ENCODE peak calls at places on chromosomes 16 and 17, in ten cellular contexts. R is fibroblast of lung, H is astrocyte of the spinal cord, F is BJ, I is cardiac muscle cell, M is testis, Y is IMR-90, P is cardiac fibroblast, S is bronchial epithelial cell, O is adrenal gland. W is an unnamed sample.

GRCh38 chr16:49638696-49639629 is 216.9 kb downstream of the ZNF423 start:
- DNase-seq in H (no peak), Y (peak; percentile 12), I (peak; percentile 26), O (peak; percentile 36), M (no peak), F (no peak), S (no peak), P (peak; percentile 34), R (peak; percentile 68), W (peak; percentile 20)

GRCh38 chr16:89294486-89294885 is 77.0 kb downstream of the ZNF778 start:
- DNase-seq in R (no peak), S (no peak), F (no peak), M (no peak), I (no peak), O (no peak), P (no peak), Y (no peak), H (no peak), W (no peak)

GRCh38 chr17:4789701-4789950 is 862 bp downstream of the GLTPD2 start:
- DNase-seq in R (no peak), P (no peak), F (no peak), O (no peak), S (no peak), I (no peak), H (no peak), Y (no peak), M (no peak), W (no peak)

GRCh38 chr16:88662222-88662842 is 559 bp downstream of the MVD start:
- DNase-seq in F (no peak), P (no peak), M (no peak), S (no peak), O (no peak), Y (no peak), I (no peak), H (no peak), R (no peak), W (no peak)

GRCh38 chr17:38728290-38728831 is 1.8 kb upstream of the CISD3 start:
- DNase-seq in P (no peak), M (no peak), Y (no peak), S (no peak), F (no peak), O (no peak), H (no peak), R (no peak), I (no peak), W (no peak)

GRCh38 chr16:30335598-30336474 is 19.3 kb downstream of the CD2BP2 start:
- DNase-seq in P (peak; percentile 37), S (peak; percentile 37), Y (no peak), R (peak; percentile 34), H (no peak), M (peak; percentile 67), O (no peak), I (no peak), F (no peak), W (no peak)

GRCh38 chr17:73719588-73720071 is 75.4 kb upstream of the SDK2 start:
- DNase-seq in I (peak; percentile 79), S (no peak), F (no peak), R (peak; percentile 16), P (no peak), Y (no peak), O (peak; percentile 26), H (no peak), M (peak; percentile 70), W (no peak)

GRCh38 chr17:66250686-66251085 is 21.5 kb upstream of the APOH start:
- DNase-seq in F (no peak), H (no peak), P (no peak), M (no peak), I (no peak), R (no peak), O (no peak), S (no peak), Y (no peak), W (no peak)

GRCh38 chr17:14143678-14144077 is 74.4 kb downstream of the COX10 start:
- DNase-seq in F (no peak), Y (peak; percentile 15), O (no peak), I (peak; percentile 20), M (no peak), S (peak; percentile 37), H (no peak), R (no peak), P (peak; percentile 15), W (peak; percentile 14)

GRCh38 chr17:28950017-28950751 is 1.1 kb downstream of the PHF12 start:
- DNase-seq in H (peak; percentile 62), O (peak; percentile 70), Y (peak; percentile 39), F (no peak), R (peak; percentile 58), I (peak; percentile 70), P (peak; percentile 47), M (peak; percentile 63), S (no peak), W (no peak)

GRCh38 chr17:46984341-46984740 is 5.3 kb upstream of the RPRML start:
- DNase-seq in P (no peak), O (no peak), H (no peak), Y (no peak), M (no peak), S (no peak), F (no peak), I (no peak), R (no peak), W (no peak)

GRCh38 chr16:28090646-28091377 is 27.3 kb upstream of the GSG1L start:
- DNase-seq in I (no peak), F (no peak), P (peak; percentile 64), Y (peak; percentile 72), S (peak; percentile 25), M (peak; percentile 21), O (no peak), R (peak; percentile 9), H (peak; percentile 43), W (peak; percentile 58)

GRCh38 chr17:74442670-74443515 is 11.0 kb downstream of the GPRC5C start:
- DNase-seq in S (peak; percentile 78), M (peak; percentile 91), Y (no peak), F (no peak), O (peak; percentile 96), I (peak; percentile 68), R (peak; percentile 41), H (no peak), P (peak; percentile 31), W (no peak)

GRCh38 chr16:87603684-87604571 is 1.6 kb downstream of the JPH3 start:
- DNase-seq in Y (no peak), P (no peak), R (no peak), S (no peak), I (peak; percentile 16), O (no peak), M (no peak), H (no peak), F (no peak), W (no peak)

GRCh38 chr17:59175076-59175475 is 19.5 kb downstream of the PRR11 start:
- DNase-seq in S (no peak), Y (no peak), M (no peak), O (no peak), F (no peak), H (no peak), R (no peak), P (no peak), I (no peak), W (no peak)
- H3K4me3 ChIP-seq in S (no peak overlapping the region), Y (no peak overlapping the region), M (no peak overlapping the region), O (no peak overlapping the region), F (no peak overlapping the region), H (no peak overlapping the region), R (no peak overlapping the region), P (no peak overlapping the region), I (no peak overlapping the region), W (no peak overlapping the region)

DNA sequence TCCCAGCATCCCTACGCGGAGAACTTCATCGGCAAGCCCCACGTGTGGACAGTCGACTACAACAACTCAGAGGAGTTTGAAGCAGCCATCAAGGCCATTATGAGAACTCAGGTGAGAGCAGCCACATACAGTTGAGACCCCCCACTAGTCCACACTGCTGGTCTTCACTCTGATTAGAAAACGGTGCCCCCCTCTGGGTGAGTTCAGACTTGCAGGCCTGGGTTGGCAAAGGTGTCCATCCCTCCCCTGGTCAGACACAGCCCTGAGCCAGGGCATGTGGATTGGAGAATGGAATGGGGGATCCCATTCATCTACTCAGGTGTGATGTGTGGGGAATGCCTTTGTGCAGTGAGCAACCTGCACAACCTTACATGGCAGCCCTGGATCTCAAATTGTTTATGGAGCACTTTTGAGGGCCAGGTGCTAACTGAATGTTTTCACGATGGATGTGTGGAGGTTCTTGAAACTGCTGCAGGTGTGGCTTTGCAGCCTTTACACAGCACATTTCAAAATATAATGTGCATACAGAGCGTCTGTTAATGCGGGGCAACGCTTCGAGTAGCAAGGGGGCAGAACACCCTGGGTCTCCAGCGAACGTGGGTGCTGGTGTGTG is 72.6 kb downstream of the MGAT5B start:
- DNase-seq in I (no peak), O (no peak), M (no peak), S (no peak), Y (no peak), F (no peak), P (no peak), R (no peak), H (no peak), W (no peak)
- TF ChIP-seq CTCF in I (peak; percentile 13), O (peak; percentile 23), M (no peak), S (peak; percentile 6), Y (peak; percentile 11), F (no peak), P (peak; percentile 10), R (no peak), H (peak; percentile 28), W (peak; percentile 8)

GRCh38 chr17:32010114-32010513 is 2.9 kb downstream of the LRRC37B start:
- DNase-seq in F (no peak), S (no peak), H (no peak), I (no peak), R (no peak), Y (no peak), O (no peak), P (no peak), M (no peak), W (no peak)
- H3K4me3 ChIP-seq in F (no peak overlapping the region), S (no peak overlapping the region), H (no peak overlapping the region), I (no peak overlapping the region), R (no peak overlapping the region), Y (no peak overlapping the region), O (no peak overlapping the region), P (no peak overlapping the region), M (no peak overlapping the region), W (no peak overlapping the region)

GRCh38 chr16:69088684-69089083 is 16.8 kb upstream of the HAS3 start:
- DNase-seq in S (no peak), F (no peak), M (no peak), Y (no peak), O (no peak), P (no peak), I (no peak), H (no peak), R (no peak), W (no peak)

GRCh38 chr16:69085032-69085695 is 20.3 kb upstream of the HAS3 start:
- DNase-seq in Y (no peak), I (no peak), M (no peak), S (no peak), H (no peak), F (no peak), P (no peak), O (no peak), R (no peak), W (no peak)

GRCh38 chr16:69087161-69087581 is 18.3 kb upstream of the HAS3 start:
- DNase-seq in I (no peak), S (no peak), F (no peak), M (no peak), R (no peak), Y (no peak), H (no peak), O (no peak), P (no peak), W (no peak)

GRCh38 chr16:69084301-69084700 is 21.2 kb upstream of the HAS3 start:
- DNase-seq in M (no peak), O (no peak), I (no peak), P (peak; percentile 62), R (no peak), F (no peak), Y (peak; percentile 53), H (no peak), S (no peak), W (peak; percentile 59)

GRCh38 chr16:69083306-69083941 is 22.0 kb upstream of the HAS3 start:
- DNase-seq in I (no peak), P (no peak), R (no peak), Y (no peak), F (no peak), S (no peak), O (no peak), M (no peak), H (no peak), W (no peak)
- TF ChIP-seq CTCF in I (peak; percentile 9), P (no peak), R (no peak), Y (no peak), F (no peak), S (peak; percentile 18), O (no peak), M (no peak), H (no peak), W (no peak)

W was measured in foreskin fibroblast.